ENCODE peak calls at places on chromosomes 6 and 20, in eight cellular contexts. J is A549; M is endothelial cell; L is right lobe of liver; G is SK-N-SH; U is tibial nerve; N is CD8-positive, alpha-beta T cell; B is cardiac muscle cell. Z is an unnamed sample.

GRCh38 chr20:42567409-42567808 is 622.3 kb downstream of the PTPRT start:
- DNase-seq in J (no peak), M (no peak), L (no peak), G (no peak), U (no peak), N (no peak), B (no peak), Z (no peak)

GRCh38 chr6:162854228-162854627 is 126.5 kb downstream of the PACRG start:
- DNase-seq in J (no peak), M (no peak), L (no peak), G (no peak), U (no peak), N (no peak), B (no peak), Z (no peak)

GRCh38 chr6:130981409-130981808 is 81.6 kb downstream of the EPB41L2 start:
- DNase-seq in J (no peak), M (no peak), L (no peak), G (no peak), U (no peak), N (no peak), B (no peak), Z (no peak)

GRCh38 chr20:38810926-38811325 is 5.4 kb downstream of the PPP1R16B start:
- DNase-seq in J (no peak), M (no peak), L (no peak), G (no peak), U (no peak), N (no peak), B (no peak), Z (no peak)

GRCh38 chr6:7815716-7816115 is 89.8 kb downstream of the BMP6 start:
- DNase-seq in J (no peak), M (no peak), L (no peak), G (no peak), U (no peak), N (no peak), B (no peak), Z (no peak)

GRCh38 chr20:6576721-6577120 is 190.8 kb upstream of the BMP2 start:
- DNase-seq in J (no peak), M (no peak), L (no peak), G (no peak), U (no peak), N (no peak), B (no peak), Z (no peak)

GRCh38 chr6:141354191-141354950 is 778.4 kb upstream of the GJE1 start:
- DNase-seq in J (no peak), M (no peak), L (no peak), G (no peak), U (no peak), N (no peak), B (no peak), Z (no peak)

GRCh38 chr6:4349931-4350330 is 214.6 kb upstream of the ECI2 start:
- DNase-seq in J (no peak), M (no peak), L (no peak), G (no peak), U (no peak), N (no peak), B (no peak), Z (no peak)

GRCh38 chr6:27242589-27243265 is 4.8 kb upstream of the PRSS16 start:
- DNase-seq in J (no peak), M (no peak), L (no peak), G (no peak), U (no peak), N (no peak), B (no peak), Z (no peak)

GRCh38 chr20:37235065-37235464 is 26.5 kb downstream of the GHRH start:
- DNase-seq in J (no peak), M (no peak), L (no peak), G (peak; percentile 59), U (no peak), N (no peak), B (no peak), Z (no peak)

GRCh38 chr6:170093658-170094596 is 197.0 kb downstream of the DLL1 start:
- DNase-seq in J (no peak), M (no peak), L (peak; percentile 53), G (no peak), U (no peak), N (no peak), B (no peak), Z (no peak)

GRCh38 chr6:4489538-4489937 is 286.7 kb upstream of the CDYL start:
- DNase-seq in J (no peak), M (no peak), L (no peak), G (no peak), U (no peak), N (no peak), B (no peak), Z (no peak)

GRCh38 chr6:35713426-35713825 is 23.4 kb upstream of the ARMC12 start:
- DNase-seq in J (no peak), M (no peak), L (no peak), G (no peak), U (no peak), N (no peak), B (no peak), Z (no peak)

GRCh38 chr6:16760536-16761468 is at the start of gene ATXN1:
- DNase-seq in J (peak; percentile 18), M (peak; percentile 62), L (peak; percentile 78), G (peak; percentile 80), U (peak; percentile 39), N (peak; percentile 20), B (peak; percentile 71), Z (peak; percentile 53)

GRCh38 chr6:16764188-16764950 is 3.1 kb upstream of the ATXN1 start:
- DNase-seq in J (no peak), M (no peak), L (no peak), G (peak; percentile 34), U (no peak), N (no peak), B (peak; percentile 53), Z (no peak)

GRCh38 chr6:16761469-16762264 is 407 bp upstream of the ATXN1 start:
- DNase-seq in J (peak; percentile 61), M (peak; percentile 74), L (peak; percentile 94), G (peak; percentile 79), U (peak; percentile 61), N (peak; percentile 77), B (peak; percentile 95), Z (peak; percentile 83)

GRCh38 chr6:16762265-16762546 is 946 bp upstream of the ATXN1 start:
- DNase-seq in J (peak; percentile 12), M (no peak), L (no peak), G (no peak), U (no peak), N (no peak), B (no peak), Z (no peak)

DNA sequence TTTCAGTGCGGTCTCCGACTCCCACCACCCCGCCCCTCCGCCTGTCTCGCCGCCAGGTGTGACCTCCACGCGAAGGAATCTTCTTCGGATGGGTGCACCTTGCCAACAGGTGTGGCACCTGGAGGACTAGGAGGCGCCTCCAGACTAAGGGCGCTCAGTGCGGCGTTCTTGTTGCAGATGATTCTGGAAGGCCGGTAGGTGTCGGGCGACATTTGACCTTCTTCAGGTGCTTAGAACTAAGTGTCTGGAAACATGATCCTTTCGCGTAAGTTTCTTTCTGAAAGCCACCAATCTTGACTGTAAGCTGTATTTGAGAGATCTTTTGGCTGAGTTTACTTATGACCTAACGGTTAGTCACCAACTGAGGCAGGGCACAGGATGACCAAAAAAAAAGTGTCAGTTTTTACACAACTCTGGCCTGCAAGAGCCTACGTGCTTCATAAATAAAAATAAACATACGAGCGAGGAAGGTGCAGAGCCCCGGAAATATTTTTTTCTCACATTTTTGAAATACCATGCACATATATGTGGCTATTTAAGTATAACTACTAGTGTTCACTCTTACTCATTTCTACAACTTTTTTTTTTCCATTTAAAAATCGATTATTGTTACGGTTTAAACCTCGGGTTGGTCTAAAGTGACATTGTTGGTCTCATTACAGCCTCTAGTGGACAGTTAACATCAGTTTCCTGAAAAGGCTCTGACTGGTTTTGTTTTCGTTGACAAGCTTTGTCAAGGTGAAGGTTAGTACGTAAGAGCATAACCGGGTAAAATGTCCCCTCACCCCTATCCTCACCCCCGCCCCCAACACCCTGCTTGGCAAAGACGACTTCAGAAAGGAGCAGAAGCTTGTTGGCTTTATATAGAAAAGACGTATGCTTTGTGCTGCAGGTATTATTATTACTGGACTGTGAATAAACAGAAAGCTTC is 1.6 kb upstream of the ATXN1 start:
- DNase-seq in J (peak; percentile 71), M (peak; percentile 11), L (peak; percentile 77), G (peak; percentile 61), U (no peak), N (peak; percentile 59), B (peak; percentile 64), Z (peak; percentile 86)
- TF ChIP-seq CTCF in J (peak; percentile 68), M (peak; percentile 58), L (peak; percentile 66), G (peak; percentile 80), U (peak; percentile 86), N (peak; percentile 59), B (peak; percentile 91), Z (peak; percentile 51)

DNA sequence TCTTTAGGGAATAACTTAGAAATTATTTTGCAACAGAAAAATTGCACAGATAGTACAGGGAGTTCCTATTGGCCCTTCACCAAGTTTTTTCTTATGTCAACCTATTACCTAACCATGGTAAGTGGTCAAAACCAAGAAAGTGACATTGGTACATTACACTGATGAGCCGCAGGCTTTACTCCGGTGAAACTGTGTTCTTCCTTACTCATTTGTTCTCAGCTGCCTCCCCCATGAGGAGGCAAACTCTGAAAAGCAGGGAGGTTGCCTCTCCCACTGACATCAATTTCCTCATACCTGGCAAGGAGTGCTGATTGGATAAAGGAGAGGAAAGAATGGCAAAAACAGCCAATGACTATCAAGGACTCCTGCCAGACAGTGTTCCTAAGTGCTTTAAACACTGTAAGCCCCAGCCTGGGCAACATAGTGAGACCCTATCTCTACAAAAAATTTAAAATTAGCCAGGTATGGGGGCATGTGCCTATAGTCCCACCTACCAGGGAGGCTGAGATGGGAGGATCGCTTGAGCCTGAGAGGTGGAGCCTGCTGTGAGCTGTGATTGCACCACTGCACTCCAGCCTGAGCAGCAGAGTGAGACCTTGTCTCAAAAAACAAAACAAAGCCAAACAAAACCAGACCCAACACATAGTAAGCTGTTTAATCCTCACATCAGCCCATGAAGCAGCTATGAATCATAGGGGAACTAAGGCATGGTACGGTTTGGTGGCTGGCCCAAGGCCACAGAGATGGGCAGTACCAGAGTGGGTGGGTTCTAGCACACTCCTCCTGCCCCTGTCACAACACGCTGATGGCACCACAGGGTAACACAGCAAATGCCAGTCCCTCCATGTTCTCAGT is 24.8 kb downstream of the C20orf203 start:
- DNase-seq in J (no peak), M (no peak), L (no peak), G (no peak), U (no peak), N (no peak), B (no peak), Z (peak; percentile 77)
- TF ChIP-seq CTCF in J (no peak), M (no peak), L (no peak), G (no peak), U (no peak), N (no peak), B (no peak), Z (no peak)

GRCh38 chr6:107589199-107589598 is 99.3 kb downstream of the SOBP start:
- DNase-seq in J (no peak), M (no peak), L (no peak), G (no peak), U (no peak), N (no peak), B (no peak), Z (no peak)
- TF ChIP-seq CTCF in J (no peak), M (no peak), L (no peak), G (no peak), U (no peak), N (no peak), B (no peak), Z (no peak)

DNA sequence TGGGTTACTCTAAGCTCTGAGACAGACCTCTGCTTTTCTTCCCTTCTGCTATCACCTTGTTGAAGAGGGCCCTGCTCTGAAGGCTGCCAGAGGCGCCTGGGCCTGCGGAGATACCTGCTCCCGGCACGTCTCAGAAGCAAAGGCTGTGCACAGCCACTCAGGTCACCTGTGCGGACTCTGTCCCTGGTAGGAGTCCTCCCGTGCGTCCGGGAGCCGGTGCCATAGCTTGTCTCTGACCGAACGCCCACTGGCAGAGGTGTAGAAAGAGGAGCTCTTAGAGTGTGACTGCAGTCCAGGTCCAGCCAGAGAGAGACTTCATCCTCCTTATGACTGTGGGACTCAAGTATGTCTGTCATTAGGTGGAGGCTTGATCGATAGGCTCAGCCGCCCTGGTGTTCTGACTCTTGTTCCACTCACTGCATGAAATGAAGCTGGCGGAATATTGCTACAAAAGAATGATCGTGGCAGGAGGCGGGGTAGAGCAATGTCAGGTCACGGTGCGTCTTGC is 51.0 kb upstream of the UNC93A start:
- DNase-seq in J (no peak), M (no peak), L (no peak), G (no peak), U (no peak), N (no peak), B (no peak), Z (no peak)
- TF ChIP-seq CTCF in J (no peak), M (no peak), L (no peak), G (no peak), U (no peak), N (no peak), B (no peak), Z (no peak)

Z was measured in MCF 10A.